ENCODE peak calls at places on chromosomes 3 and 15, in seven cellular contexts. Y is Right ventricle myocardium superior; W is MG63; Z is activated naive CD8-positive, alpha-beta T cell treated with anti-CD3 and anti-CD28 coated beads, Interleukin-2, amount 50 U/mL, for 16 hours; M is skeletal muscle cell; S is amniotic epithelial cell; G is stimulated activated CD4-positive, alpha-beta T cell treated with anti-CD3 and anti-CD28 coated beads, Interleukin-15, amount 100 ng/mL, for 24 hours. N is an unnamed sample.

GRCh38 chr15:31374489-31374888 is 47.9 kb downstream of the KLF13 start:
- DNase-seq in Y (no peak), W (no peak), Z (no peak), M (no peak), S (no peak), G (no peak), N (no peak)

GRCh38 chr15:74830868-74831267 is 4.4 kb downstream of the CPLX3 start:
- DNase-seq in Y (peak; percentile 69), W (peak; percentile 77), Z (no peak), M (no peak), S (no peak), G (no peak), N (no peak)

GRCh38 chr3:172716476-172716875 is 5.6 kb upstream of the NCEH1 start:
- DNase-seq in Y (peak; percentile 53), W (no peak), Z (no peak), M (no peak), S (no peak), G (no peak), N (no peak)

GRCh38 chr15:101191242-101191641 is 60.6 kb downstream of the CHSY1 start:
- DNase-seq in Y (no peak), W (no peak), Z (no peak), M (no peak), S (no peak), G (no peak), N (no peak)

GRCh38 chr3:72343078-72343477 is 505.2 kb downstream of the SHQ1 start:
- DNase-seq in Y (no peak), W (peak; percentile 56), Z (no peak), M (no peak), S (no peak), G (peak; percentile 62), N (no peak)

GRCh38 chr3:159929181-159929893 is 59.3 kb upstream of the IL12A start:
- DNase-seq in Y (no peak), W (peak; percentile 92), Z (no peak), M (peak; percentile 73), S (peak; percentile 72), G (no peak), N (no peak)

GRCh38 chr15:98955331-98955730 is 52.3 kb downstream of the PGPEP1L start:
- DNase-seq in Y (peak; percentile 70), W (no peak), Z (no peak), M (no peak), S (no peak), G (no peak), N (no peak)

GRCh38 chr3:152244156-152244888 is 24.4 kb upstream of the MBNL1 start:
- DNase-seq in Y (no peak), W (no peak), Z (no peak), M (no peak), S (no peak), G (no peak), N (no peak)

GRCh38 chr3:141302364-141303141 is 65.8 kb upstream of the ZBTB38 start:
- DNase-seq in Y (no peak), W (peak; percentile 91), Z (no peak), M (peak; percentile 28), S (peak; percentile 78), G (no peak), N (no peak)

GRCh38 chr3:71393093-71393492 is 190.4 kb downstream of the FOXP1 start:
- DNase-seq in Y (no peak), W (no peak), Z (no peak), M (no peak), S (no peak), G (no peak), N (no peak)

GRCh38 chr3:178536271-178537079 is at the start of gene KCNMB2:
- DNase-seq in Y (no peak), W (no peak), Z (no peak), M (no peak), S (no peak), G (no peak), N (no peak)

GRCh38 chr3:47664519-47664918 is 85.9 kb upstream of the CSPG5 start:
- DNase-seq in Y (no peak), W (no peak), Z (no peak), M (no peak), S (peak; percentile 23), G (no peak), N (no peak)

GRCh38 chr15:40382580-40383456 is at the start of gene KNSTRN:
- DNase-seq in Y (peak; percentile 95), W (peak; percentile 90), Z (peak; percentile 89), M (peak; percentile 73), S (peak; percentile 91), G (peak; percentile 97), N (peak; percentile 85)

GRCh38 chr3:40615916-40616315 is 91.2 kb downstream of the ZNF621 start:
- DNase-seq in Y (no peak), W (no peak), Z (no peak), M (no peak), S (no peak), G (no peak), N (no peak)